ENCODE peak calls at places on chromosomes 12 and 14, in ten cellular contexts. U is omental fat pad; I is body of pancreas; L is NCI-H510A treated with DMSO at 0.1 percent for 48 hours; R is stimulated activated CD4-positive, alpha-beta T cell treated with anti-CD3 and anti-CD28 coated beads, TNF-alpha, amount 100 ng/mL, for 48 hours; F is non-pigmented ciliary epithelial cell; O is KG1; H is GM12891; K is T-cell; C is AG04449. M is an unnamed sample.

GRCh38 chr12:123715151-123715676 is 3.1 kb downstream of the ATP6V0A2 start:
- DNase-seq in K (no peak), H (no peak), I (no peak), C (no peak), F (no peak), U (no peak), L (no peak), O (no peak), R (no peak), M (no peak)

GRCh38 chr12:120331390-120331789 is 3.8 kb upstream of the PLA2G1B start:
- DNase-seq in I (no peak), H (no peak), C (no peak), R (no peak), F (no peak), O (no peak), K (no peak), L (no peak), U (no peak), M (no peak)

GRCh38 chr12:42790761-42791151 is 201.2 kb upstream of the PRICKLE1 start:
- DNase-seq in K (no peak), F (peak), I (no peak), L (no peak), R (no peak), H (no peak), C (no peak), O (no peak), U (no peak), M (no peak)

GRCh38 chr14:90545966-90546751 is 149.3 kb downstream of the CALM1 start:
- DNase-seq in H (no peak), K (no peak), O (no peak), R (no peak), F (no peak), L (peak), I (peak), U (no peak), C (no peak), M (no peak)

GRCh38 chr14:59819446-59820088 is 51.0 kb downstream of the RTN1 start:
- DNase-seq in H (no peak), R (no peak), K (no peak), U (no peak), L (no peak), C (no peak), O (no peak), I (no peak), F (no peak), M (no peak)

GRCh38 chr12:80837342-80837978 is 100.3 kb downstream of the LIN7A start:
- DNase-seq in O (no peak), F (peak), I (peak), H (no peak), R (no peak), C (peak), U (no peak), K (no peak), L (peak), M (no peak)

GRCh38 chr14:72433511-72433910 is 460.4 kb downstream of the DPF3 start:
- DNase-seq in L (no peak), U (no peak), C (no peak), I (no peak), H (no peak), R (no peak), K (no peak), F (peak), O (no peak), M (no peak)

GRCh38 chr12:209246-209645 is 4.7 kb downstream of the SLC6A12 start:
- DNase-seq in L (no peak), R (no peak), F (no peak), U (no peak), K (no peak), H (no peak), I (no peak), C (no peak), O (no peak), M (no peak)

GRCh38 chr12:103698752-103699540 is 111.9 kb downstream of the STAB2 start:
- DNase-seq in L (no peak), I (no peak), U (no peak), H (no peak), O (no peak), C (no peak), K (no peak), R (no peak), F (no peak), M (no peak)

GRCh38 chr12:132484891-132485441 is 5.0 kb upstream of the FBRSL1 start:
- DNase-seq in H (no peak), R (no peak), O (no peak), C (no peak), K (no peak), U (no peak), F (no peak), I (no peak), L (no peak), M (no peak)

GRCh38 chr12:13534645-13535398 is 338.3 kb downstream of the EMP1 start:
- DNase-seq in O (no peak), I (peak), C (no peak), U (peak), F (peak), L (no peak), H (no peak), R (peak), K (no peak), M (peak)

GRCh38 chr12:69094606-69095216 is 144.7 kb upstream of the CPSF6 start:
- DNase-seq in U (no peak), O (no peak), H (no peak), L (no peak), R (no peak), C (no peak), K (no peak), F (no peak), I (no peak), M (no peak)

GRCh38 chr12:109775172-109775881 is 57.9 kb downstream of the TRPV4 start:
- DNase-seq in K (peak), L (peak), C (no peak), F (peak), H (peak), U (peak), R (peak), I (peak), O (no peak), M (peak)

GRCh38 chr14:82387699-82388098 is 854.0 kb upstream of the SEL1L start:
- DNase-seq in H (no peak), U (no peak), R (no peak), L (no peak), C (no peak), F (no peak), I (peak), O (no peak), K (no peak), M (no peak)

GRCh38 chr12:16385779-16386646 is 38.6 kb downstream of the MGST1 start:
- DNase-seq in K (no peak), U (no peak), I (peak), R (no peak), C (peak), O (no peak), L (peak), F (peak), H (peak), M (no peak)

GRCh38 chr14:55450539-55450938 is 10.1 kb upstream of the TBPL2 start:
- DNase-seq in U (no peak), F (no peak), O (no peak), C (no peak), L (no peak), K (no peak), H (no peak), R (no peak), I (no peak), M (no peak)

GRCh38 chr14:105041841-105042765 is 21.2 kb upstream of the CDCA4 start:
- DNase-seq in I (no peak), K (no peak), C (no peak), H (no peak), L (no peak), O (no peak), U (no peak), F (no peak), R (no peak), M (no peak)

GRCh38 chr12:118581396-118581795 is 205.0 kb downstream of the SUDS3 start:
- DNase-seq in K (no peak), C (no peak), R (no peak), L (no peak), H (no peak), U (no peak), I (no peak), O (no peak), F (no peak), M (no peak)

GRCh38 chr14:54564071-54564798 is 2.7 kb upstream of the SAMD4A start:
- DNase-seq in O (peak), H (no peak), I (no peak), U (no peak), L (peak), R (no peak), F (no peak), K (no peak), C (no peak), M (no peak)

GRCh38 chr14:50631408-50631821 is 36.7 kb downstream of the SAV1 start:
- DNase-seq in R (no peak), U (no peak), K (no peak), I (no peak), C (no peak), F (no peak), H (no peak), L (no peak), O (no peak), M (no peak)

GRCh38 chr14:59101441-59101840 is 87.0 kb upstream of the DAAM1 start:
- DNase-seq in K (no peak), H (no peak), L (no peak), I (no peak), U (no peak), O (no peak), R (no peak), F (no peak), C (no peak), M (no peak)

GRCh38 chr12:63419119-63419518 is 249.2 kb downstream of the DPY19L2 start:
- DNase-seq in R (no peak), F (no peak), I (no peak), O (no peak), K (no peak), L (no peak), C (no peak), U (no peak), H (no peak), M (no peak)

GRCh38 chr14:102516531-102517411 is 7.2 kb upstream of the ANKRD9 start:
- DNase-seq in C (no peak), O (peak), U (no peak), K (peak), I (peak), H (peak), F (no peak), L (peak), R (peak), M (peak)

GRCh38 chr12:3580071-3580749 is 89.2 kb downstream of the PRMT8 start:
- DNase-seq in C (no peak), K (no peak), L (no peak), R (no peak), U (no peak), O (no peak), I (no peak), F (no peak), H (no peak), M (no peak)

M was measured in stimulated activated effector memory CD8-positive, alpha-beta T cell treated with anti-CD3 and anti-CD28 coated beads, Interleukin-12 subunit alpha, Interleukin-12 subunit beta, amount 100 ng/mL, for 72 hours.